ENCODE peak calls at places on chromosomes 11 and 22, in ten cellular contexts. K is H4; X is NCI-H774; C is HS-5; I is T-helper 1 cell; Q is germinal center; G is activated T-helper 9 cell treated with anti-CD3 and anti-CD28 coated beads, Interleukin-2, amount 50 U/mL, for 16 hours; N is A549; H is colonic mucosa; F is heart left ventricle. R is an unnamed sample.

GRCh38 chr11:62370743-62371440 is 33.6 kb downstream of the ASRGL1 start:
- DNase-seq in H (peak; percentile 74), G (peak; percentile 19), C (no peak), F (no peak), X (no peak), Q (no peak), N (no peak), I (peak; percentile 27), K (no peak), R (no peak)

GRCh38 chr11:108392364-108392763 is 75.0 kb downstream of the C11orf65 start:
- DNase-seq in Q (no peak), H (no peak), X (no peak), K (no peak), I (no peak), G (no peak), F (no peak), C (no peak), N (no peak), R (no peak)

GRCh38 chr11:77821349-77821851 is 456 bp downstream of the AAMDC start:
- DNase-seq in X (no peak), C (no peak), K (no peak), H (peak; percentile 45), I (no peak), Q (peak; percentile 18), N (peak; percentile 13), G (no peak), F (peak; percentile 27), R (peak; percentile 13)

GRCh38 chr11:28195449-28195848 is 87.3 kb downstream of the METTL15 start:
- DNase-seq in G (no peak), F (no peak), C (no peak), H (no peak), N (no peak), K (no peak), I (no peak), Q (no peak), X (no peak), R (no peak)

GRCh38 chr11:46674463-46675287 is 25.7 kb downstream of the ARHGAP1 start:
- DNase-seq in K (no peak), Q (no peak), C (no peak), N (no peak), X (no peak), H (peak; percentile 61), I (no peak), F (peak; percentile 45), G (no peak), R (no peak)

GRCh38 chr22:46537946-46538815 is 761 bp upstream of the CELSR1 start:
- DNase-seq in F (no peak), C (no peak), N (peak; percentile 70), G (no peak), I (no peak), Q (no peak), K (no peak), X (no peak), H (no peak), R (no peak)

GRCh38 chr11:107702723-107703122 is 9.1 kb downstream of the SLN start:
- DNase-seq in F (no peak), Q (no peak), N (no peak), I (no peak), K (no peak), G (no peak), C (no peak), H (no peak), X (no peak), R (no peak)

GRCh38 chr11:86301742-86302091 is 323 bp upstream of the HIKESHI start:
- DNase-seq in F (no peak), X (no peak), H (no peak), I (no peak), Q (no peak), C (no peak), K (no peak), G (no peak), N (no peak), R (no peak)

GRCh38 chr22:23689414-23689813 is 1.4 kb upstream of the RGL4 start:
- DNase-seq in X (no peak), F (no peak), H (no peak), K (no peak), N (no peak), C (no peak), G (no peak), Q (no peak), I (no peak), R (no peak)

GRCh38 chr11:132177106-132177505 is 806.7 kb downstream of the NTM start:
- DNase-seq in F (no peak), G (no peak), C (peak; percentile 8), Q (no peak), N (no peak), X (no peak), K (no peak), H (no peak), I (no peak), R (peak; percentile 51)